ENCODE peak calls at places on chromosomes 3 and 15, in nine cellular contexts. One of them, this sample, is unnamed. For H3K4me1 and H3K36me3, the result is how much of the 10 kb centered on the place peaks cover.

GRCh38 chr3:59709702-59710555 is 660.1 kb upstream of the CFAP20DC start:
- DNase-seq in neural progenitor cell: no peak
- DNase-seq in HepG2: no peak
- DNase-seq in cardiac muscle cell: no peak
- DNase-seq in breast epithelium: no peak
- DNase-seq in esophagus squamous epithelium: peak
- DNase-seq in tibial nerve: peak
- DNase-seq in fibroblast of lung: no peak
- DNase-seq in mammary epithelial cell: no peak
- DNase-seq in this sample: no peak

GRCh38 chr15:88018865-88019626 is 237.5 kb downstream of the NTRK3 start:
- DNase-seq in neural progenitor cell: no peak
- DNase-seq in HepG2: no peak
- DNase-seq in cardiac muscle cell: peak
- DNase-seq in breast epithelium: no peak
- DNase-seq in esophagus squamous epithelium: no peak
- DNase-seq in tibial nerve: no peak
- DNase-seq in fibroblast of lung: no peak
- DNase-seq in mammary epithelial cell: peak
- DNase-seq in this sample: no peak

GRCh38 chr3:58962816-58963215 is 87.0 kb downstream of the CFAP20DC start:
- DNase-seq in neural progenitor cell: no peak
- DNase-seq in HepG2: no peak
- DNase-seq in cardiac muscle cell: peak
- DNase-seq in breast epithelium: no peak
- DNase-seq in esophagus squamous epithelium: no peak
- DNase-seq in tibial nerve: no peak
- DNase-seq in fibroblast of lung: peak
- DNase-seq in mammary epithelial cell: peak
- DNase-seq in this sample: no peak

GRCh38 chr3:188303823-188304222 is 149.9 kb downstream of the LPP start:
- DNase-seq in neural progenitor cell: no peak
- DNase-seq in HepG2: no peak
- DNase-seq in cardiac muscle cell: no peak
- DNase-seq in breast epithelium: no peak
- DNase-seq in esophagus squamous epithelium: no peak
- DNase-seq in tibial nerve: no peak
- DNase-seq in fibroblast of lung: no peak
- DNase-seq in mammary epithelial cell: no peak
- DNase-seq in this sample: no peak

GRCh38 chr15:73927003-73927475 is 777 bp downstream of the LOXL1 start:
- DNase-seq in neural progenitor cell: peak
- DNase-seq in HepG2: no peak
- DNase-seq in cardiac muscle cell: peak
- DNase-seq in breast epithelium: peak
- DNase-seq in esophagus squamous epithelium: no peak
- DNase-seq in tibial nerve: no peak
- DNase-seq in fibroblast of lung: no peak
- DNase-seq in mammary epithelial cell: no peak
- DNase-seq in this sample: no peak

GRCh38 chr3:109985942-109986555 is 648.7 kb upstream of the DPPA4 start:
- DNase-seq in neural progenitor cell: no peak
- DNase-seq in HepG2: no peak
- DNase-seq in cardiac muscle cell: peak
- DNase-seq in breast epithelium: no peak
- DNase-seq in esophagus squamous epithelium: no peak
- DNase-seq in tibial nerve: no peak
- DNase-seq in fibroblast of lung: no peak
- DNase-seq in mammary epithelial cell: peak
- DNase-seq in this sample: no peak

GRCh38 chr3:50321844-50322385 is 630 bp downstream of the HYAL2 start:
- DNase-seq in neural progenitor cell: peak
- DNase-seq in HepG2: peak
- DNase-seq in cardiac muscle cell: no peak
- DNase-seq in breast epithelium: no peak
- DNase-seq in esophagus squamous epithelium: no peak
- DNase-seq in tibial nerve: no peak
- DNase-seq in fibroblast of lung: no peak
- DNase-seq in mammary epithelial cell: no peak
- DNase-seq in this sample: no peak

GRCh38 chr3:111607242-111607641 is 12.1 kb upstream of the ZBED2 start:
- DNase-seq in neural progenitor cell: no peak
- DNase-seq in HepG2: no peak
- DNase-seq in cardiac muscle cell: no peak
- DNase-seq in breast epithelium: no peak
- DNase-seq in esophagus squamous epithelium: no peak
- DNase-seq in tibial nerve: no peak
- DNase-seq in fibroblast of lung: no peak
- DNase-seq in mammary epithelial cell: no peak
- DNase-seq in this sample: no peak

GRCh38 chr15:78872972-78873795 is 494 bp downstream of the MORF4L1 start:
- DNase-seq in neural progenitor cell: peak
- DNase-seq in HepG2: peak
- DNase-seq in cardiac muscle cell: peak
- DNase-seq in breast epithelium: peak
- DNase-seq in esophagus squamous epithelium: peak
- DNase-seq in tibial nerve: peak
- DNase-seq in fibroblast of lung: peak
- DNase-seq in mammary epithelial cell: peak
- DNase-seq in this sample: peak

GRCh38 chr3:187011915-187012314 is 81.6 kb downstream of the ST6GAL1 start:
- DNase-seq in neural progenitor cell: no peak
- DNase-seq in HepG2: no peak
- DNase-seq in cardiac muscle cell: no peak
- DNase-seq in breast epithelium: no peak
- DNase-seq in esophagus squamous epithelium: no peak
- DNase-seq in tibial nerve: no peak
- DNase-seq in fibroblast of lung: no peak
- DNase-seq in mammary epithelial cell: no peak
- DNase-seq in this sample: no peak

GRCh38 chr3:30324587-30324986 is 281.8 kb upstream of the TGFBR2 start:
- DNase-seq in neural progenitor cell: no peak
- DNase-seq in HepG2: no peak
- DNase-seq in cardiac muscle cell: no peak
- DNase-seq in breast epithelium: no peak
- DNase-seq in esophagus squamous epithelium: no peak
- DNase-seq in tibial nerve: no peak
- DNase-seq in fibroblast of lung: no peak
- DNase-seq in mammary epithelial cell: peak
- DNase-seq in this sample: no peak

GRCh38 chr15:80517290-80517689 is 113.1 kb downstream of the ARNT2 start:
- DNase-seq in neural progenitor cell: no peak
- DNase-seq in HepG2: no peak
- DNase-seq in cardiac muscle cell: no peak
- DNase-seq in breast epithelium: no peak
- DNase-seq in esophagus squamous epithelium: no peak
- DNase-seq in tibial nerve: no peak
- DNase-seq in fibroblast of lung: no peak
- DNase-seq in mammary epithelial cell: no peak
- DNase-seq in this sample: no peak

GRCh38 chr3:48991851-48992545 is 2.0 kb downstream of the P4HTM start:
- DNase-seq in neural progenitor cell: no peak
- DNase-seq in HepG2: no peak
- DNase-seq in cardiac muscle cell: no peak
- DNase-seq in breast epithelium: no peak
- DNase-seq in esophagus squamous epithelium: no peak
- DNase-seq in tibial nerve: no peak
- DNase-seq in fibroblast of lung: no peak
- DNase-seq in mammary epithelial cell: peak
- DNase-seq in this sample: no peak

GRCh38 chr3:37041546-37042195 is 48.4 kb downstream of the MLH1 start:
- DNase-seq in neural progenitor cell: no peak
- DNase-seq in HepG2: no peak
- DNase-seq in cardiac muscle cell: no peak
- DNase-seq in breast epithelium: no peak
- DNase-seq in esophagus squamous epithelium: no peak
- DNase-seq in tibial nerve: no peak
- DNase-seq in fibroblast of lung: peak
- DNase-seq in mammary epithelial cell: no peak
- DNase-seq in this sample: no peak

GRCh38 chr15:85312925-85313324 is 67.5 kb upstream of the AKAP13 start:
- DNase-seq in neural progenitor cell: no peak
- DNase-seq in HepG2: peak
- DNase-seq in cardiac muscle cell: peak
- DNase-seq in breast epithelium: no peak
- DNase-seq in esophagus squamous epithelium: no peak
- DNase-seq in tibial nerve: no peak
- DNase-seq in fibroblast of lung: peak
- DNase-seq in mammary epithelial cell: no peak
- DNase-seq in this sample: no peak

GRCh38 chr3:79019137-79019923 is 748.5 kb downstream of the ROBO1 start:
- DNase-seq in neural progenitor cell: peak
- DNase-seq in HepG2: peak
- DNase-seq in cardiac muscle cell: peak
- DNase-seq in breast epithelium: peak
- DNase-seq in esophagus squamous epithelium: no peak
- DNase-seq in tibial nerve: peak
- DNase-seq in fibroblast of lung: peak
- DNase-seq in mammary epithelial cell: peak
- DNase-seq in this sample: peak

GRCh38 chr3:146640955-146641867 is 36.1 kb upstream of the PLSCR5 start:
- DNase-seq in neural progenitor cell: peak
- DNase-seq in HepG2: peak
- DNase-seq in cardiac muscle cell: peak
- DNase-seq in breast epithelium: no peak
- DNase-seq in esophagus squamous epithelium: no peak
- DNase-seq in tibial nerve: no peak
- DNase-seq in fibroblast of lung: peak
- DNase-seq in mammary epithelial cell: peak
- DNase-seq in this sample: no peak

GRCh38 chr3:71133874-71134273 is 449.7 kb downstream of the FOXP1 start:
- DNase-seq in neural progenitor cell: no peak
- DNase-seq in HepG2: no peak
- DNase-seq in cardiac muscle cell: no peak
- DNase-seq in breast epithelium: no peak
- DNase-seq in esophagus squamous epithelium: no peak
- DNase-seq in tibial nerve: no peak
- DNase-seq in fibroblast of lung: no peak
- DNase-seq in mammary epithelial cell: no peak
- DNase-seq in this sample: no peak

GRCh38 chr3:73391984-73392383 is 232.8 kb downstream of the PDZRN3 start:
- DNase-seq in neural progenitor cell: no peak
- DNase-seq in HepG2: no peak
- DNase-seq in cardiac muscle cell: no peak
- DNase-seq in breast epithelium: no peak
- DNase-seq in esophagus squamous epithelium: no peak
- DNase-seq in tibial nerve: no peak
- DNase-seq in fibroblast of lung: no peak
- DNase-seq in mammary epithelial cell: no peak
- DNase-seq in this sample: no peak
- H3K4me1 ChIP-seq in neural progenitor cell: under half
- H3K4me1 ChIP-seq in HepG2: under half
- H3K4me1 ChIP-seq in cardiac muscle cell: under half
- H3K4me1 ChIP-seq in breast epithelium: under half
- H3K4me1 ChIP-seq in esophagus squamous epithelium: under half
- H3K4me1 ChIP-seq in tibial nerve: under half
- H3K4me1 ChIP-seq in fibroblast of lung: under half
- H3K4me1 ChIP-seq in mammary epithelial cell: under half
- H3K4me1 ChIP-seq in this sample: under half

DNA sequence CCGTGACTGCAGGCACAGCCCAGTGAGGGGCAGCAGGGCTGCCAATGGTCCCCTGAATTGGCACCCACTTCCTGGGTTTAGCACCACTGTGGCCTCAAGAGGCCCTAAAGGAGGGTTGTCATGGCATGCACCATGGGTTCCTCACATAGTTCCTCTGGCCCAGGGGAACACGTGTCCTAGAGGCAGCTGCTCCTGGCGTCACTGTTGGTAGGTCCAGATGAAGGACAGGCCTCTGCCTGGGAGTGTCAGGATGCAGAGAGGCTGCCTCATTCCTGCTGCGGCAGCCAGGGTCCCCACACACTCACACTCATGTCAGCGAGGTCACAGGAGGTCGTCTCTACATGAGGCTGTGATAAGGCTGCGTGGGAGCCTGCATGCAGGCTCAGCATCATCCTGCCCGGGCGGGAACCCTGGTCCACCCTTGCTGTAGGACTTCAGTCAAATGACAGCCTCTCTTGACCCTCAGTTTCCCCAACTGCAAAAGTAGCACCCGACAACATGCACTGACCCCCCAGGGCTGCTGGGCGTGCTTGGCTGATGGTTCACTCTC is 26.1 kb upstream of the SFMBT1 start:
- DNase-seq in neural progenitor cell: no peak
- DNase-seq in HepG2: no peak
- DNase-seq in cardiac muscle cell: no peak
- DNase-seq in breast epithelium: peak
- DNase-seq in esophagus squamous epithelium: no peak
- DNase-seq in tibial nerve: no peak
- DNase-seq in fibroblast of lung: no peak
- DNase-seq in mammary epithelial cell: no peak
- DNase-seq in this sample: no peak
- H3K4me3 ChIP-seq in neural progenitor cell: no peak
- H3K4me3 ChIP-seq in HepG2: peak
- H3K4me3 ChIP-seq in cardiac muscle cell: no peak
- H3K4me3 ChIP-seq in breast epithelium: peak
- H3K4me3 ChIP-seq in esophagus squamous epithelium: no peak
- H3K4me3 ChIP-seq in tibial nerve: no peak
- H3K4me3 ChIP-seq in fibroblast of lung: peak
- H3K4me3 ChIP-seq in mammary epithelial cell: no peak
- H3K4me3 ChIP-seq in this sample: no peak

GRCh38 chr15:32844118-32844711 is 126.4 kb downstream of the GREM1 start:
- DNase-seq in neural progenitor cell: peak
- DNase-seq in HepG2: peak
- DNase-seq in cardiac muscle cell: peak
- DNase-seq in breast epithelium: no peak
- DNase-seq in esophagus squamous epithelium: no peak
- DNase-seq in tibial nerve: no peak
- DNase-seq in fibroblast of lung: peak
- DNase-seq in mammary epithelial cell: peak
- DNase-seq in this sample: no peak
- H3K36me3 ChIP-seq in neural progenitor cell: under half
- H3K36me3 ChIP-seq in HepG2: under half
- H3K36me3 ChIP-seq in cardiac muscle cell: under half
- H3K36me3 ChIP-seq in breast epithelium: under half
- H3K36me3 ChIP-seq in esophagus squamous epithelium: under half
- H3K36me3 ChIP-seq in tibial nerve: under half
- H3K36me3 ChIP-seq in fibroblast of lung: under half
- H3K36me3 ChIP-seq in mammary epithelial cell: under half
- H3K36me3 ChIP-seq in this sample: under half

DNA sequence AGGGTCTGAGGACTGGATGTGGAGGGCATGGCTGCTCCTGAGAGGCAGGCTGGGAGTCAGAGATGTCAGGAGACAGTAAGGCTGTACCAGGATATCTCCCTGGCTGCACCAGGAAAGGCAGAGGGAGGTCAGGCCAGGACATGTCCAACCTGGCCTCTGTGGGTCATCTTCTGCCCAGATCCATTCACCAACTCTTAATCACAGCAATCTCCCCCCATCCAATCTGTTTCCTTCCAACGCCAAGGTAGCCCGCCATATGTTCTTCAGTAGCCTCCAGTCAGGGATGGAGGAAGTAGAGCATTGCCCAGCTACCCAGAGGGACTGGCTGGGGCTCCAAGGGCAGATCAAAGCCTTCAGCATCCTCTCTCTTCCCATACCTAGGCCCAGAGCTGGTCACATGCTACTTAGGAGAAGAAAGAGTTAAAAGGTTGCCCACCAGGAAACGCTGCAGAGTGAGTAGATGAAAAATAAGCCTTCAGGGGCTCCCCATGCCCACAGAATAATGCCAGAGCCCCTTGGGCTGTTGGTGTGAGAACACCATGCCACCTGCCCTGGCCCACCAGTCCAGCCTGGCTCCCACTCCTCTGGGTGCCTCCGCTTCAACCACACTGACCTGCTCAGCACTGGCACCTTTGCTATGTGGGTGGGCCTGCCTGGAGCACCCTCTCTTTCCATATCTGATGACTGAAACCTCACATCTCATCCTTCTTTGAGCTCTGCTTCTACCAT is 176.8 kb downstream of the MEGF11 start:
- DNase-seq in neural progenitor cell: no peak
- DNase-seq in HepG2: no peak
- DNase-seq in cardiac muscle cell: no peak
- DNase-seq in breast epithelium: no peak
- DNase-seq in esophagus squamous epithelium: no peak
- DNase-seq in tibial nerve: no peak
- DNase-seq in fibroblast of lung: no peak
- DNase-seq in mammary epithelial cell: no peak
- DNase-seq in this sample: no peak
- H3K4me1 ChIP-seq in neural progenitor cell: under half
- H3K4me1 ChIP-seq in HepG2: under half
- H3K4me1 ChIP-seq in cardiac muscle cell: under half
- H3K4me1 ChIP-seq in breast epithelium: under half
- H3K4me1 ChIP-seq in esophagus squamous epithelium: under half
- H3K4me1 ChIP-seq in tibial nerve: under half
- H3K4me1 ChIP-seq in fibroblast of lung: under half
- H3K4me1 ChIP-seq in mammary epithelial cell: under half
- H3K4me1 ChIP-seq in this sample: under half